ENCODE peak calls at places on chromosomes 7 and 10, in ten cellular contexts. V, H, P, N, J, Y, C, U, O and G are unnamed samples.

GRCh38 chr7:46133076-46133475 is 212.0 kb upstream of the IGFBP3 start:
- DNase-seq in V (no peak), H (no peak), U (no peak), P (no peak), Y (peak), O (peak), C (no peak), N (no peak), J (no peak), G (no peak)

GRCh38 chr10:30816144-30816811 is 186.7 kb upstream of the LYZL2 start:
- DNase-seq in N (no peak), Y (no peak), O (no peak), P (no peak), V (no peak), U (no peak), C (no peak), J (no peak), H (no peak), G (no peak)

GRCh38 chr7:139241258-139241657 is 10.2 kb downstream of the UBN2 start:
- DNase-seq in J (no peak), H (no peak), U (no peak), P (no peak), C (no peak), N (no peak), V (no peak), O (no peak), Y (no peak), G (no peak)

GRCh38 chr7:47085491-47086275 is 496.2 kb downstream of the TNS3 start:
- DNase-seq in J (no peak), N (no peak), O (peak), U (no peak), H (no peak), C (no peak), V (no peak), Y (peak), P (no peak), G (no peak)

GRCh38 chr10:84306751-84307384 is 21.5 kb upstream of the CCSER2 start:
- DNase-seq in V (no peak), J (no peak), P (no peak), Y (no peak), N (no peak), O (no peak), H (no peak), C (no peak), U (no peak), G (no peak)

GRCh38 chr7:18792866-18793595 is 297.5 kb downstream of the HDAC9 start:
- DNase-seq in Y (peak), H (no peak), V (no peak), J (no peak), O (peak), P (no peak), U (no peak), N (no peak), C (no peak), G (no peak)

GRCh38 chr7:131480384-131481315 is 75.8 kb downstream of the PODXL start:
- DNase-seq in V (no peak), O (peak), N (no peak), J (no peak), P (no peak), U (no peak), H (no peak), C (no peak), Y (peak), G (no peak)

GRCh38 chr10:43205681-43206390 is 61.0 kb downstream of the RASGEF1A start:
- DNase-seq in N (peak), U (no peak), C (peak), P (no peak), Y (no peak), H (no peak), J (peak), V (no peak), O (no peak), G (peak)

GRCh38 chr7:142939226-142939910 is at the start of gene LLCFC1:
- DNase-seq in Y (no peak), U (no peak), J (no peak), O (no peak), C (no peak), V (peak), N (no peak), P (peak), H (no peak), G (no peak)

GRCh38 chr10:46028584-46029570 is 1.5 kb downstream of the NCOA4 start:
- DNase-seq in V (peak), C (no peak), U (no peak), H (no peak), P (peak), Y (peak), O (peak), N (no peak), J (no peak), G (no peak)

GRCh38 chr7:138030679-138031351 is 28.9 kb upstream of the CREB3L2 start:
- DNase-seq in P (no peak), N (no peak), H (no peak), C (no peak), U (no peak), Y (peak), J (no peak), V (no peak), O (no peak), G (no peak)

GRCh38 chr10:21927601-21928000 is 75.9 kb downstream of the DNAJC1 start:
- DNase-seq in P (no peak), Y (peak), J (no peak), V (no peak), C (no peak), H (no peak), O (peak), U (no peak), N (no peak), G (no peak)

GRCh38 chr10:12644380-12645144 is 295.2 kb downstream of the CAMK1D start:
- DNase-seq in H (no peak), V (peak), U (no peak), C (no peak), P (peak), Y (peak), J (no peak), O (peak), N (no peak), G (no peak)

GRCh38 chr7:105990726-105991465 is 27.8 kb downstream of the CDHR3 start:
- DNase-seq in V (no peak), P (no peak), N (no peak), Y (peak), H (peak), O (no peak), C (peak), U (no peak), J (no peak), G (no peak)

GRCh38 chr10:124152781-124153600 is 59.6 kb upstream of the CHST15 start:
- DNase-seq in N (peak), P (peak), O (peak), V (peak), Y (peak), C (no peak), U (peak), H (no peak), J (no peak), G (no peak)

GRCh38 chr10:34134602-34135001 is 680.5 kb downstream of the PARD3 start:
- DNase-seq in J (no peak), U (no peak), O (no peak), C (no peak), Y (no peak), H (no peak), N (no peak), P (no peak), V (no peak), G (no peak)

GRCh38 chr10:17064435-17064834 is 65.2 kb downstream of the CUBN start:
- DNase-seq in O (no peak), J (no peak), N (no peak), C (no peak), H (no peak), Y (no peak), P (no peak), V (no peak), U (no peak), G (no peak)

GRCh38 chr10:73339436-73339835 is 19.2 kb downstream of the CFAP70 start:
- DNase-seq in U (no peak), O (no peak), Y (no peak), H (no peak), V (no peak), J (no peak), C (no peak), N (no peak), P (no peak), G (no peak)

GRCh38 chr10:82737556-82737955 is 862.6 kb downstream of the NRG3 start:
- DNase-seq in V (no peak), H (no peak), Y (no peak), N (no peak), J (no peak), O (no peak), C (no peak), U (no peak), P (no peak), G (no peak)

GRCh38 chr10:101780818-101781654 is 2.2 kb downstream of the NPM3 start:
- DNase-seq in U (peak), O (peak), P (peak), V (peak), Y (peak), C (peak), J (no peak), N (peak), H (peak), G (no peak)

GRCh38 chr10:99612167-99612831 is 7.9 kb downstream of the SLC25A28 start:
- DNase-seq in V (peak), J (no peak), P (peak), Y (peak), H (peak), N (peak), O (peak), C (no peak), U (no peak), G (no peak)

GRCh38 chr10:99917963-99918825 is 91.6 kb downstream of the DNMBP start:
- DNase-seq in J (no peak), H (peak), Y (peak), N (no peak), P (no peak), O (peak), V (peak), C (peak), U (peak), G (no peak)

GRCh38 chr10:6770846-6771245 is 190.8 kb upstream of the PRKCQ start:
- DNase-seq in J (no peak), Y (no peak), P (no peak), N (no peak), U (no peak), V (no peak), H (no peak), O (peak), C (no peak), G (no peak)

GRCh38 chr7:16411391-16411790 is 9.9 kb downstream of the CRPPA start:
- DNase-seq in N (no peak), H (no peak), C (no peak), U (no peak), V (no peak), J (no peak), O (no peak), Y (peak), P (no peak), G (no peak)

GRCh38 chr10:119620771-119621384 is 24.1 kb upstream of the TIAL1 start:
- DNase-seq in H (no peak), J (no peak), O (no peak), C (no peak), P (no peak), Y (no peak), N (no peak), V (no peak), U (no peak), G (peak)

GRCh38 chr7:139572071-139572470 is 48.6 kb downstream of the CLEC2L start:
- DNase-seq in J (peak), O (no peak), N (no peak), H (no peak), C (no peak), P (no peak), V (no peak), U (no peak), Y (no peak), G (no peak)

GRCh38 chr10:69327463-69328345 is 49.4 kb downstream of the HK1 start:
- DNase-seq in U (peak), V (peak), C (peak), N (peak), Y (peak), J (no peak), P (peak), O (peak), H (peak), G (no peak)

GRCh38 chr10:75611081-75611971 is 179.9 kb downstream of the LRMDA start:
- DNase-seq in U (no peak), H (no peak), O (no peak), C (no peak), V (peak), Y (no peak), N (no peak), P (no peak), J (no peak), G (no peak)

GRCh38 chr7:13628231-13629001 is 361.1 kb downstream of the ETV1 start:
- DNase-seq in V (no peak), C (no peak), O (peak), Y (peak), U (no peak), P (no peak), J (no peak), H (no peak), N (no peak), G (no peak)

GRCh38 chr7:132298782-132299181 is 277.5 kb downstream of the PLXNA4 start:
- DNase-seq in H (no peak), C (no peak), U (no peak), N (no peak), J (no peak), Y (peak), V (no peak), P (no peak), O (peak), G (no peak)

GRCh38 chr10:77622822-77623410 is 14.7 kb downstream of the KCNMA1 start:
- DNase-seq in O (no peak), N (no peak), C (no peak), U (no peak), J (no peak), V (peak), H (no peak), P (no peak), Y (no peak), G (no peak)

GRCh38 chr7:137772748-137773147 is 74.0 kb downstream of the DGKI start:
- DNase-seq in Y (peak), V (no peak), J (no peak), O (peak), N (no peak), P (no peak), H (no peak), C (no peak), U (no peak), G (no peak)

GRCh38 chr10:111789821-111790220 is 393.7 kb downstream of the GPAM start:
- DNase-seq in Y (no peak), O (no peak), P (no peak), C (no peak), N (no peak), V (no peak), J (no peak), U (no peak), H (no peak), G (no peak)

GRCh38 chr10:51422311-51423120 is 276.9 kb downstream of the CSTF2T start:
- DNase-seq in U (peak), C (peak), P (peak), Y (peak), O (peak), N (no peak), J (no peak), H (peak), V (peak), G (no peak)

GRCh38 chr10:47366056-47366631 is 17.9 kb downstream of the ZNF488 start:
- DNase-seq in J (peak), N (peak), V (no peak), P (no peak), H (peak), U (no peak), Y (no peak), O (no peak), C (no peak), G (no peak)

GRCh38 chr7:55275291-55276200 is 89.6 kb upstream of the LANCL2 start:
- DNase-seq in J (no peak), Y (no peak), O (no peak), P (no peak), V (no peak), H (no peak), U (no peak), N (no peak), C (no peak), G (no peak)

GRCh38 chr10:86693721-86694369 is 25.5 kb downstream of the LDB3 start:
- DNase-seq in H (peak), Y (peak), C (peak), O (peak), P (peak), J (no peak), V (peak), N (no peak), U (no peak), G (no peak)

DNA sequence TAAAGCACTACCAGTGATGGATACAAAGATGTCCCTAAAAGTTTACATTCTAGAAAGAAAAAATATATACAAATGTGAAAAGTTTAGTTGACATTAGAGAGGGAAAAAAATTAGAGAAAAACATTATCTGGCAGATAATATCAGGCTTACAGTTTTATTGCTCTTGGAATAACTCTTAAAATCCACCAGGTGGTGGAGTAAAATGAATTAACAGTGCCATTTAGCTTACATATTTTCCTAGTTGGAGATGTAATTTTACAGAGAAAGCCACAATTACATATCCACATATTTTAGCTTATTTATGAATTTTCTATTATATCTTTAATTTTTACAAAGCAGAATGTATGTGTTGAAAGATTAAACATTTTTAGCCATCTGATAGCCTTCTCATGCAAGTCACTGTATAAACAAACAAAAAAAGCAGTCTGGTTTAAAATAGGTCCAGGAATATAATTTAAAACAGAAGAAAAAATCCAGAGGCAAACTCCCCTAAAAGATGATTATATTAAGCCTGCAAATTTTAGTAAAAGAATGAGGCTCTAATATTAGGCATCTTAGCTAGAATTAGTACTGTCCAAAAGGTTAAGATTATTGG is 6.5 kb downstream of the CABCOCO1 start:
- DNase-seq in J (no peak), P (no peak), V (no peak), H (no peak), C (no peak), O (no peak), N (no peak), U (no peak), Y (no peak), G (no peak)
- TF ChIP-seq CTCF in J (peak), P (no peak), V (no peak), H (no peak), C (no peak), O (no peak), N (no peak), U (no peak), Y (no peak), G (peak)

GRCh38 chr10:15092855-15093408 is 4.2 kb upstream of the RPP38 start:
- DNase-seq in N (no peak), C (no peak), H (no peak), P (no peak), O (no peak), J (peak), U (no peak), V (no peak), Y (no peak), G (no peak)

GRCh38 chr10:15083674-15084501 is 4.7 kb downstream of the ACBD7 start:
- DNase-seq in V (no peak), N (no peak), O (no peak), H (no peak), U (no peak), Y (no peak), C (no peak), P (no peak), J (peak), G (no peak)

GRCh38 chr10:15084502-15084922 is 4.1 kb downstream of the ACBD7 start:
- DNase-seq in U (no peak), Y (peak), H (peak), O (peak), V (peak), C (peak), P (no peak), J (no peak), N (no peak), G (no peak)

GRCh38 chr10:15091418-15091817 is 2.8 kb upstream of the ACBD7 start:
- DNase-seq in P (no peak), J (no peak), Y (no peak), C (no peak), O (no peak), U (no peak), N (no peak), V (no peak), H (no peak), G (no peak)

DNA sequence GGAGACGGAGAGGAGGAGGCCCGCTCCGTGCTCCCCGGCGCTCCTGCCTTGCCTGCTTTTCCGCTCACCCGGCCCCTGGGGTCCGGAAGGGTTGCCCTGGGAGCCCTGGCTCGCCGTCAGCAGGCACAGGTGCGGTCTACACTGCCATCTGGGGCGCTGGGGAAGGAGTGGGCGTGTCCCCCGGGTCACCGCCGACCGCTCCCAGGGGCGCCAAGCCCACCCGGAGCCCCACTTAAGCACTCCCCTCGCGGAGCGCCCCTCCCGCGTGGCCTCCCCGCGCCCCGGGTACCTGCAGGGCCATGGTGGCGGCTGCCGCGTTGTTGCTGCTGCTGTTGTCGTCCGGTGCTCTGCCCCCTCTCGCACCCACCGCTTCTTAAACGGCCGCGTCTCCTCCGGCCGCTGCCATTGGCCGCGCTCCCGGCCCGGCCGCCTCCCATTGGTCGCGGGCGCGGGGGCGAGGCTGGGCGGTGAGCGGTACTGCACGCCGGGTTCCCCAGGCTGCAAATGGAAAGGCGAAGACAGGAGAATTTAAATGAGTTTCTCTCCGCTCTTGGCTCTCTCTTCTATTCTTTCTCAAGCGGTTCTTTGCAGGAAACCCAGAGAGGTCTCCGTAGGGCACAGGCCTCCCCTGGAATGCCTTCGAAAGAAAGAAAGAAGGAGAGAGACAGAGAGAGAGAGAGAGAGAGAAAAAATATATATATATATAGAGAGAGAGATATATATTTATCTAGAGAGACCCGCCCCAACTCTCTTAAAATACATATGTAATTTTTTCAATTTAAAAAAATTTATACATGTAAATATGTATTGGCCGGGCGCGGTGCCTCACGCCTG is at the start of gene ACBD7:
- DNase-seq in U (peak), O (peak), Y (peak), N (peak), J (peak), C (peak), P (peak), V (peak), H (peak), G (no peak)
- TF ChIP-seq CTCF in U (peak), O (peak), Y (no peak), N (peak), J (peak), C (peak), P (peak), V (peak), H (peak), G (peak)

GRCh38 chr10:58963723-58964124 is 212.7 kb upstream of the PHYHIPL start:
- DNase-seq in N (no peak), O (no peak), C (no peak), J (no peak), H (no peak), P (no peak), U (no peak), V (no peak), Y (no peak), G (no peak)

GRCh38 chr10:58965855-58966254 is 210.6 kb upstream of the PHYHIPL start:
- DNase-seq in C (no peak), V (no peak), N (no peak), Y (no peak), P (no peak), O (no peak), U (no peak), H (no peak), J (no peak), G (no peak)

GRCh38 chr10:58967551-58968418 is 208.7 kb upstream of the PHYHIPL start:
- DNase-seq in N (no peak), Y (peak), V (peak), P (no peak), U (peak), H (peak), C (no peak), O (no peak), J (no peak), G (peak)

GRCh38 chr10:58957517-58957916 is 218.9 kb upstream of the PHYHIPL start:
- DNase-seq in P (no peak), U (no peak), J (no peak), O (no peak), N (no peak), H (no peak), Y (no peak), V (no peak), C (no peak), G (no peak)

GRCh38 chr10:58963101-58963534 is 213.3 kb upstream of the PHYHIPL start:
- DNase-seq in U (no peak), O (no peak), H (no peak), N (no peak), V (peak), P (peak), J (no peak), C (no peak), Y (no peak), G (no peak)
- TF ChIP-seq CTCF in U (no peak), O (peak), H (peak), N (peak), V (peak), P (no peak), J (peak), C (no peak), Y (no peak), G (peak)

DNA sequence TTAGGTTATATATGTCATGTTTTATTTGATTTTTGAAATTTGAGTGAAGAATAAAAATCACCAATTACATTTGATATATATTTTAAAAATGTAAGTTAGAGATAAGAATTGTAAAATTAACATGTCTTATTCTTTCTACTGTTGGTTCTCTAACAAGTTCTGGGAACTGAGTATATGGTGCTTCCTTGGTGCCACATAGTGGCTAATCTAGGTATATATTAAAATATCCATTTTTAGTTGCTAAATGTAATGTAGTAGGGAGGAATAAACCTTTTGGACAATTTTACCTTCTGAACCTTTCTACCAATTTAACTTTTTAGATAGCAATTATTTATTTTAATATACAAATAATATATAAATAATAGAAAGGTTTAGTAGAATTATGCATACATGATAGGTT is 17.5 kb downstream of the CFAP69 start:
- DNase-seq in J (no peak), V (peak), O (peak), C (no peak), H (no peak), N (no peak), P (no peak), U (no peak), Y (peak), G (no peak)
- TF ChIP-seq CTCF in J (peak), V (peak), O (peak), C (peak), H (peak), N (peak), P (peak), U (peak), Y (peak), G (peak)